ENCODE peak calls at places on chromosomes 6 and 20, in nine cellular contexts. One of them, this sample, is unnamed.

GRCh38 chr6:108942556-108943492 is 94.6 kb downstream of the ARMC2 start:
- DNase-seq in type B pancreatic cell: no peak
- DNase-seq in RWPE1: no peak
- DNase-seq in fibroblast of mammary gland: no peak
- DNase-seq in progenitor cell of endocrine pancreas: no peak
- DNase-seq in fibroblast of lung: no peak
- DNase-seq in body of pancreas: no peak
- DNase-seq in H9: no peak
- DNase-seq in AG10803: no peak
- DNase-seq in this sample: no peak

GRCh38 chr6:148251286-148251685 is 91.4 kb upstream of the SASH1 start:
- DNase-seq in type B pancreatic cell: no peak
- DNase-seq in RWPE1: peak
- DNase-seq in fibroblast of mammary gland: peak
- DNase-seq in progenitor cell of endocrine pancreas: no peak
- DNase-seq in fibroblast of lung: peak
- DNase-seq in body of pancreas: no peak
- DNase-seq in H9: no peak
- DNase-seq in AG10803: peak
- DNase-seq in this sample: peak

GRCh38 chr6:130937942-130938604 is 110.9 kb downstream of the SMLR1 start:
- DNase-seq in type B pancreatic cell: no peak
- DNase-seq in RWPE1: peak
- DNase-seq in fibroblast of mammary gland: no peak
- DNase-seq in progenitor cell of endocrine pancreas: no peak
- DNase-seq in fibroblast of lung: peak
- DNase-seq in body of pancreas: no peak
- DNase-seq in H9: no peak
- DNase-seq in AG10803: peak
- DNase-seq in this sample: no peak

GRCh38 chr6:33117826-33118277 is 42.1 kb downstream of the HLA-DPB1 start:
- DNase-seq in type B pancreatic cell: no peak
- DNase-seq in RWPE1: no peak
- DNase-seq in fibroblast of mammary gland: no peak
- DNase-seq in progenitor cell of endocrine pancreas: no peak
- DNase-seq in fibroblast of lung: no peak
- DNase-seq in body of pancreas: no peak
- DNase-seq in H9: peak
- DNase-seq in AG10803: no peak
- DNase-seq in this sample: no peak

GRCh38 chr6:45072014-45072413 is 256.1 kb upstream of the RUNX2 start:
- DNase-seq in type B pancreatic cell: no peak
- DNase-seq in RWPE1: no peak
- DNase-seq in fibroblast of mammary gland: peak
- DNase-seq in progenitor cell of endocrine pancreas: no peak
- DNase-seq in fibroblast of lung: no peak
- DNase-seq in body of pancreas: no peak
- DNase-seq in H9: no peak
- DNase-seq in AG10803: peak
- DNase-seq in this sample: no peak

GRCh38 chr20:2690718-2691117 is 1.9 kb upstream of the EBF4 start:
- DNase-seq in type B pancreatic cell: no peak
- DNase-seq in RWPE1: no peak
- DNase-seq in fibroblast of mammary gland: no peak
- DNase-seq in progenitor cell of endocrine pancreas: no peak
- DNase-seq in fibroblast of lung: no peak
- DNase-seq in body of pancreas: no peak
- DNase-seq in H9: no peak
- DNase-seq in AG10803: no peak
- DNase-seq in this sample: no peak

GRCh38 chr6:53985361-53985760 is 125.9 kb upstream of the MLIP start:
- DNase-seq in type B pancreatic cell: no peak
- DNase-seq in RWPE1: no peak
- DNase-seq in fibroblast of mammary gland: peak
- DNase-seq in progenitor cell of endocrine pancreas: no peak
- DNase-seq in fibroblast of lung: peak
- DNase-seq in body of pancreas: no peak
- DNase-seq in H9: no peak
- DNase-seq in AG10803: no peak
- DNase-seq in this sample: peak

GRCh38 chr6:4677011-4677750 is 99.0 kb upstream of the CDYL start:
- DNase-seq in type B pancreatic cell: peak
- DNase-seq in RWPE1: no peak
- DNase-seq in fibroblast of mammary gland: no peak
- DNase-seq in progenitor cell of endocrine pancreas: no peak
- DNase-seq in fibroblast of lung: no peak
- DNase-seq in body of pancreas: no peak
- DNase-seq in H9: no peak
- DNase-seq in AG10803: no peak
- DNase-seq in this sample: no peak

GRCh38 chr6:13217206-13217905 is 111.0 kb downstream of the TBC1D7 start:
- DNase-seq in type B pancreatic cell: no peak
- DNase-seq in RWPE1: no peak
- DNase-seq in fibroblast of mammary gland: no peak
- DNase-seq in progenitor cell of endocrine pancreas: no peak
- DNase-seq in fibroblast of lung: peak
- DNase-seq in body of pancreas: no peak
- DNase-seq in H9: no peak
- DNase-seq in AG10803: peak
- DNase-seq in this sample: peak

GRCh38 chr20:50663095-50663821 is 28.1 kb downstream of the RIPOR3 start:
- DNase-seq in type B pancreatic cell: no peak
- DNase-seq in RWPE1: peak
- DNase-seq in fibroblast of mammary gland: no peak
- DNase-seq in progenitor cell of endocrine pancreas: no peak
- DNase-seq in fibroblast of lung: no peak
- DNase-seq in body of pancreas: peak
- DNase-seq in H9: peak
- DNase-seq in AG10803: no peak
- DNase-seq in this sample: no peak

GRCh38 chr6:105474234-105474633 is 71.4 kb upstream of the PREP start:
- DNase-seq in type B pancreatic cell: no peak
- DNase-seq in RWPE1: no peak
- DNase-seq in fibroblast of mammary gland: peak
- DNase-seq in progenitor cell of endocrine pancreas: no peak
- DNase-seq in fibroblast of lung: peak
- DNase-seq in body of pancreas: no peak
- DNase-seq in H9: no peak
- DNase-seq in AG10803: peak
- DNase-seq in this sample: peak

GRCh38 chr6:47278545-47278944 is 31.2 kb downstream of the TNFRSF21 start:
- DNase-seq in type B pancreatic cell: no peak
- DNase-seq in RWPE1: no peak
- DNase-seq in fibroblast of mammary gland: peak
- DNase-seq in progenitor cell of endocrine pancreas: no peak
- DNase-seq in fibroblast of lung: no peak
- DNase-seq in body of pancreas: no peak
- DNase-seq in H9: no peak
- DNase-seq in AG10803: peak
- DNase-seq in this sample: peak

GRCh38 chr6:3962897-3963296 is 113.7 kb downstream of the FAM50B start:
- DNase-seq in type B pancreatic cell: no peak
- DNase-seq in RWPE1: no peak
- DNase-seq in fibroblast of mammary gland: peak
- DNase-seq in progenitor cell of endocrine pancreas: no peak
- DNase-seq in fibroblast of lung: no peak
- DNase-seq in body of pancreas: no peak
- DNase-seq in H9: no peak
- DNase-seq in AG10803: no peak
- DNase-seq in this sample: peak

GRCh38 chr20:62142252-62143117 is 709 bp downstream of the PSMA7 start:
- DNase-seq in type B pancreatic cell: no peak
- DNase-seq in RWPE1: no peak
- DNase-seq in fibroblast of mammary gland: no peak
- DNase-seq in progenitor cell of endocrine pancreas: no peak
- DNase-seq in fibroblast of lung: no peak
- DNase-seq in body of pancreas: peak
- DNase-seq in H9: no peak
- DNase-seq in AG10803: no peak
- DNase-seq in this sample: no peak

GRCh38 chr20:45545754-45546453 is 1.3 kb downstream of the EPPIN start:
- DNase-seq in type B pancreatic cell: no peak
- DNase-seq in RWPE1: peak
- DNase-seq in fibroblast of mammary gland: peak
- DNase-seq in progenitor cell of endocrine pancreas: no peak
- DNase-seq in fibroblast of lung: peak
- DNase-seq in body of pancreas: no peak
- DNase-seq in H9: peak
- DNase-seq in AG10803: peak
- DNase-seq in this sample: peak

GRCh38 chr6:6412221-6412620 is 91.8 kb upstream of the F13A1 start:
- DNase-seq in type B pancreatic cell: no peak
- DNase-seq in RWPE1: no peak
- DNase-seq in fibroblast of mammary gland: no peak
- DNase-seq in progenitor cell of endocrine pancreas: no peak
- DNase-seq in fibroblast of lung: no peak
- DNase-seq in body of pancreas: no peak
- DNase-seq in H9: no peak
- DNase-seq in AG10803: no peak
- DNase-seq in this sample: no peak

GRCh38 chr6:105596284-105596755 is 193.4 kb upstream of the PREP start:
- DNase-seq in type B pancreatic cell: no peak
- DNase-seq in RWPE1: peak
- DNase-seq in fibroblast of mammary gland: peak
- DNase-seq in progenitor cell of endocrine pancreas: no peak
- DNase-seq in fibroblast of lung: peak
- DNase-seq in body of pancreas: no peak
- DNase-seq in H9: no peak
- DNase-seq in AG10803: peak
- DNase-seq in this sample: peak

GRCh38 chr6:143872211-143872610 is 7.9 kb downstream of the ZC2HC1B start:
- DNase-seq in type B pancreatic cell: no peak
- DNase-seq in RWPE1: no peak
- DNase-seq in fibroblast of mammary gland: peak
- DNase-seq in progenitor cell of endocrine pancreas: no peak
- DNase-seq in fibroblast of lung: no peak
- DNase-seq in body of pancreas: no peak
- DNase-seq in H9: no peak
- DNase-seq in AG10803: no peak
- DNase-seq in this sample: peak

GRCh38 chr6:155541976-155542375 is 86.3 kb upstream of the NOX3 start:
- DNase-seq in type B pancreatic cell: no peak
- DNase-seq in RWPE1: no peak
- DNase-seq in fibroblast of mammary gland: no peak
- DNase-seq in progenitor cell of endocrine pancreas: no peak
- DNase-seq in fibroblast of lung: no peak
- DNase-seq in body of pancreas: peak
- DNase-seq in H9: no peak
- DNase-seq in AG10803: no peak
- DNase-seq in this sample: no peak

GRCh38 chr6:170459451-170459850 is 93.7 kb downstream of the PSMB1 start:
- DNase-seq in type B pancreatic cell: no peak
- DNase-seq in RWPE1: no peak
- DNase-seq in fibroblast of mammary gland: peak
- DNase-seq in progenitor cell of endocrine pancreas: no peak
- DNase-seq in fibroblast of lung: peak
- DNase-seq in body of pancreas: no peak
- DNase-seq in H9: no peak
- DNase-seq in AG10803: peak
- DNase-seq in this sample: peak

GRCh38 chr6:130303436-130303835 is 62.4 kb upstream of the TMEM200A start:
- DNase-seq in type B pancreatic cell: no peak
- DNase-seq in RWPE1: no peak
- DNase-seq in fibroblast of mammary gland: peak
- DNase-seq in progenitor cell of endocrine pancreas: no peak
- DNase-seq in fibroblast of lung: peak
- DNase-seq in body of pancreas: no peak
- DNase-seq in H9: no peak
- DNase-seq in AG10803: peak
- DNase-seq in this sample: peak

GRCh38 chr6:136508701-136509387 is 41.4 kb downstream of the MAP7 start:
- DNase-seq in type B pancreatic cell: no peak
- DNase-seq in RWPE1: peak
- DNase-seq in fibroblast of mammary gland: no peak
- DNase-seq in progenitor cell of endocrine pancreas: no peak
- DNase-seq in fibroblast of lung: peak
- DNase-seq in body of pancreas: no peak
- DNase-seq in H9: no peak
- DNase-seq in AG10803: no peak
- DNase-seq in this sample: no peak

GRCh38 chr20:63453029-63453523 is 19.4 kb downstream of the KCNQ2 start:
- DNase-seq in type B pancreatic cell: no peak
- DNase-seq in RWPE1: no peak
- DNase-seq in fibroblast of mammary gland: no peak
- DNase-seq in progenitor cell of endocrine pancreas: no peak
- DNase-seq in fibroblast of lung: no peak
- DNase-seq in body of pancreas: no peak
- DNase-seq in H9: peak
- DNase-seq in AG10803: no peak
- DNase-seq in this sample: no peak
- TF ChIP-seq CTCF in type B pancreatic cell: no peak
- TF ChIP-seq CTCF in RWPE1: peak
- TF ChIP-seq CTCF in fibroblast of mammary gland: no peak
- TF ChIP-seq CTCF in progenitor cell of endocrine pancreas: no peak
- TF ChIP-seq CTCF in fibroblast of lung: no peak
- TF ChIP-seq CTCF in body of pancreas: no peak
- TF ChIP-seq CTCF in H9: no peak
- TF ChIP-seq CTCF in AG10803: no peak
- TF ChIP-seq CTCF in this sample: no peak

GRCh38 chr6:31712296-31712695 is 2.9 kb upstream of the LY6G6D start:
- DNase-seq in type B pancreatic cell: no peak
- DNase-seq in RWPE1: no peak
- DNase-seq in fibroblast of mammary gland: no peak
- DNase-seq in progenitor cell of endocrine pancreas: no peak
- DNase-seq in fibroblast of lung: no peak
- DNase-seq in body of pancreas: peak
- DNase-seq in H9: no peak
- DNase-seq in AG10803: no peak
- DNase-seq in this sample: no peak
- TF ChIP-seq CTCF in type B pancreatic cell: no peak
- TF ChIP-seq CTCF in RWPE1: no peak
- TF ChIP-seq CTCF in fibroblast of mammary gland: no peak
- TF ChIP-seq CTCF in progenitor cell of endocrine pancreas: no peak
- TF ChIP-seq CTCF in fibroblast of lung: no peak
- TF ChIP-seq CTCF in body of pancreas: no peak
- TF ChIP-seq CTCF in H9: no peak
- TF ChIP-seq CTCF in AG10803: peak
- TF ChIP-seq CTCF in this sample: no peak

GRCh38 chr6:159977242-159978214 is 8.6 kb downstream of the IGF2R start:
- DNase-seq in type B pancreatic cell: no peak
- DNase-seq in RWPE1: no peak
- DNase-seq in fibroblast of mammary gland: peak
- DNase-seq in progenitor cell of endocrine pancreas: no peak
- DNase-seq in fibroblast of lung: peak
- DNase-seq in body of pancreas: peak
- DNase-seq in H9: no peak
- DNase-seq in AG10803: peak
- DNase-seq in this sample: peak
- TF ChIP-seq CTCF in type B pancreatic cell: no peak
- TF ChIP-seq CTCF in RWPE1: no peak
- TF ChIP-seq CTCF in fibroblast of mammary gland: no peak
- TF ChIP-seq CTCF in progenitor cell of endocrine pancreas: no peak
- TF ChIP-seq CTCF in fibroblast of lung: no peak
- TF ChIP-seq CTCF in body of pancreas: no peak
- TF ChIP-seq CTCF in H9: no peak
- TF ChIP-seq CTCF in AG10803: no peak
- TF ChIP-seq CTCF in this sample: no peak

DNA sequence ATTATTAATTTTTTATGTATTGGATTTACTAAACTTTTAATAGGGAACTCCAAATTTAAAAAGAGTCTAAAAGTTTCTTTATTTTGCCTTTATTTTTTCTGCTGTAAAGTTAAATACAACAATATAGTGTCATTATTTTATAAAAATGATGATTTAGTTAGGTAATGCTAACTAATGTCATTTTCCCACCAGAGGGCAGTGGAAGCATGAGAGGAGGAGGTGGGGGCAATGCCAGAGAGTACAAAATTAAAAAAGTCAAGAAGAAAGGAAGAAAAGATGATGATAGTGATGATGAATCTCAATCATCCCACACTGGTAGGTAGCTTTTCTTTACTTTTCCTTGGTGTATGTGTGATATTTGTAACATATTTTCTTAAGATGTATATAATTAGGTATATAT is 20.2 kb upstream of the FHL5 start:
- DNase-seq in type B pancreatic cell: no peak
- DNase-seq in RWPE1: no peak
- DNase-seq in fibroblast of mammary gland: peak
- DNase-seq in progenitor cell of endocrine pancreas: no peak
- DNase-seq in fibroblast of lung: no peak
- DNase-seq in body of pancreas: no peak
- DNase-seq in H9: no peak
- DNase-seq in AG10803: no peak
- DNase-seq in this sample: peak
- TF ChIP-seq CTCF in type B pancreatic cell: peak
- TF ChIP-seq CTCF in RWPE1: no peak
- TF ChIP-seq CTCF in fibroblast of mammary gland: peak
- TF ChIP-seq CTCF in progenitor cell of endocrine pancreas: peak
- TF ChIP-seq CTCF in fibroblast of lung: peak
- TF ChIP-seq CTCF in body of pancreas: no peak
- TF ChIP-seq CTCF in H9: peak
- TF ChIP-seq CTCF in AG10803: peak
- TF ChIP-seq CTCF in this sample: peak